ENCODE peak calls at places on chromosome 1, in eight cellular contexts. One of them, this sample, is unnamed.

GRCh38 chr1:170619167-170620030 is 44.5 kb upstream of the PRRX1 start:
- DNase-seq in CD8-positive, alpha-beta T cell: no peak
- DNase-seq in PC-9: no peak
- DNase-seq in IMR-90: peak; percentile 37
- DNase-seq in left lung: no peak
- DNase-seq in astrocyte: peak; percentile 25
- DNase-seq in fibroblast of lung: peak; percentile 45
- DNase-seq in neuronal stem cell: no peak
- DNase-seq in this sample: no peak

GRCh38 chr1:221279146-221279545 is 399.9 kb downstream of the HLX start:
- DNase-seq in CD8-positive, alpha-beta T cell: no peak
- DNase-seq in PC-9: no peak
- DNase-seq in IMR-90: peak; percentile 47
- DNase-seq in left lung: no peak
- DNase-seq in astrocyte: no peak
- DNase-seq in fibroblast of lung: no peak
- DNase-seq in neuronal stem cell: no peak
- DNase-seq in this sample: no peak

GRCh38 chr1:43522776-43523480 is 7.8 kb upstream of the PTPRF start:
- DNase-seq in CD8-positive, alpha-beta T cell: no peak
- DNase-seq in PC-9: peak; percentile 97
- DNase-seq in IMR-90: peak; percentile 93
- DNase-seq in left lung: peak; percentile 42
- DNase-seq in astrocyte: peak; percentile 78
- DNase-seq in fibroblast of lung: peak; percentile 83
- DNase-seq in neuronal stem cell: no peak
- DNase-seq in this sample: no peak

GRCh38 chr1:14755518-14756252 is 157.2 kb downstream of the KAZN start:
- DNase-seq in CD8-positive, alpha-beta T cell: no peak
- DNase-seq in PC-9: no peak
- DNase-seq in IMR-90: no peak
- DNase-seq in left lung: no peak
- DNase-seq in astrocyte: no peak
- DNase-seq in fibroblast of lung: no peak
- DNase-seq in neuronal stem cell: no peak
- DNase-seq in this sample: no peak

GRCh38 chr1:207243756-207244408 is 77.6 kb upstream of the CD55 start:
- DNase-seq in CD8-positive, alpha-beta T cell: no peak
- DNase-seq in PC-9: no peak
- DNase-seq in IMR-90: peak; percentile 59
- DNase-seq in left lung: no peak
- DNase-seq in astrocyte: no peak
- DNase-seq in fibroblast of lung: no peak
- DNase-seq in neuronal stem cell: no peak
- DNase-seq in this sample: no peak

GRCh38 chr1:25765152-25765909 is 34.7 kb upstream of the SELENON start:
- DNase-seq in CD8-positive, alpha-beta T cell: no peak
- DNase-seq in PC-9: no peak
- DNase-seq in IMR-90: no peak
- DNase-seq in left lung: no peak
- DNase-seq in astrocyte: no peak
- DNase-seq in fibroblast of lung: no peak
- DNase-seq in neuronal stem cell: no peak
- DNase-seq in this sample: no peak

GRCh38 chr1:183873642-183874041 is 68.7 kb downstream of the RGL1 start:
- DNase-seq in CD8-positive, alpha-beta T cell: no peak
- DNase-seq in PC-9: no peak
- DNase-seq in IMR-90: no peak
- DNase-seq in left lung: no peak
- DNase-seq in astrocyte: no peak
- DNase-seq in fibroblast of lung: no peak
- DNase-seq in neuronal stem cell: no peak
- DNase-seq in this sample: peak; percentile 9

GRCh38 chr1:181179279-181179979 is 90.9 kb downstream of the IER5 start:
- DNase-seq in CD8-positive, alpha-beta T cell: no peak
- DNase-seq in PC-9: no peak
- DNase-seq in IMR-90: no peak
- DNase-seq in left lung: no peak
- DNase-seq in astrocyte: no peak
- DNase-seq in fibroblast of lung: no peak
- DNase-seq in neuronal stem cell: no peak
- DNase-seq in this sample: no peak

GRCh38 chr1:248695451-248696132 is 7.0 kb downstream of the OR14I1 start:
- DNase-seq in CD8-positive, alpha-beta T cell: no peak
- DNase-seq in PC-9: no peak
- DNase-seq in IMR-90: peak; percentile 5
- DNase-seq in left lung: no peak
- DNase-seq in astrocyte: no peak
- DNase-seq in fibroblast of lung: no peak
- DNase-seq in neuronal stem cell: no peak
- DNase-seq in this sample: no peak

GRCh38 chr1:86082183-86082582 is 74.4 kb downstream of the COL24A1 start:
- DNase-seq in CD8-positive, alpha-beta T cell: no peak
- DNase-seq in PC-9: no peak
- DNase-seq in IMR-90: no peak
- DNase-seq in left lung: no peak
- DNase-seq in astrocyte: no peak
- DNase-seq in fibroblast of lung: no peak
- DNase-seq in neuronal stem cell: no peak
- DNase-seq in this sample: no peak

GRCh38 chr1:247212012-247212411 is 40.2 kb upstream of the ZNF124 start:
- DNase-seq in CD8-positive, alpha-beta T cell: no peak
- DNase-seq in PC-9: no peak
- DNase-seq in IMR-90: no peak
- DNase-seq in left lung: no peak
- DNase-seq in astrocyte: no peak
- DNase-seq in fibroblast of lung: no peak
- DNase-seq in neuronal stem cell: no peak
- DNase-seq in this sample: no peak

GRCh38 chr1:227892930-227893695 is 54.6 kb downstream of the WNT9A start:
- DNase-seq in CD8-positive, alpha-beta T cell: no peak
- DNase-seq in PC-9: no peak
- DNase-seq in IMR-90: no peak
- DNase-seq in left lung: peak; percentile 73
- DNase-seq in astrocyte: no peak
- DNase-seq in fibroblast of lung: no peak
- DNase-seq in neuronal stem cell: no peak
- DNase-seq in this sample: no peak

GRCh38 chr1:222073307-222073995 is 331.6 kb upstream of the DUSP10 start:
- DNase-seq in CD8-positive, alpha-beta T cell: no peak
- DNase-seq in PC-9: no peak
- DNase-seq in IMR-90: peak; percentile 84
- DNase-seq in left lung: no peak
- DNase-seq in astrocyte: peak; percentile 92
- DNase-seq in fibroblast of lung: peak; percentile 94
- DNase-seq in neuronal stem cell: no peak
- DNase-seq in this sample: no peak

GRCh38 chr1:12599657-12600056 is 18.4 kb downstream of the DHRS3 start:
- DNase-seq in CD8-positive, alpha-beta T cell: no peak
- DNase-seq in PC-9: no peak
- DNase-seq in IMR-90: no peak
- DNase-seq in left lung: no peak
- DNase-seq in astrocyte: no peak
- DNase-seq in fibroblast of lung: no peak
- DNase-seq in neuronal stem cell: no peak
- DNase-seq in this sample: no peak
- H3K4me1 ChIP-seq in CD8-positive, alpha-beta T cell: peaks cover 43% of the 10 kb centered on the region
- H3K4me1 ChIP-seq in PC-9: peaks cover 82% of the 10 kb centered on the region
- H3K4me1 ChIP-seq in IMR-90: peaks cover 42% of the 10 kb centered on the region
- H3K4me1 ChIP-seq in left lung: peaks cover 43% of the 10 kb centered on the region
- H3K4me1 ChIP-seq in astrocyte: peaks cover 69% of the 10 kb centered on the region
- H3K4me1 ChIP-seq in fibroblast of lung: peaks cover 34% of the 10 kb centered on the region
- H3K4me1 ChIP-seq in neuronal stem cell: peaks cover 18% of the 10 kb centered on the region
- H3K4me1 ChIP-seq in this sample: peaks cover 63% of the 10 kb centered on the region

GRCh38 chr1:114585221-114585620 is 3.8 kb upstream of the BCAS2 start:
- DNase-seq in CD8-positive, alpha-beta T cell: no peak
- DNase-seq in PC-9: no peak
- DNase-seq in IMR-90: peak; percentile 20
- DNase-seq in left lung: no peak
- DNase-seq in astrocyte: peak; percentile 2
- DNase-seq in fibroblast of lung: peak; percentile 13
- DNase-seq in neuronal stem cell: no peak
- DNase-seq in this sample: no peak
- H3K4me1 ChIP-seq in CD8-positive, alpha-beta T cell: peaks cover 12% of the 10 kb centered on the region
- H3K4me1 ChIP-seq in PC-9: peaks cover 11% of the 10 kb centered on the region
- H3K4me1 ChIP-seq in IMR-90: no peaks in the 10 kb centered on the region
- H3K4me1 ChIP-seq in left lung: peaks cover under 1% of the 10 kb centered on the region
- H3K4me1 ChIP-seq in astrocyte: peaks cover 3% of the 10 kb centered on the region
- H3K4me1 ChIP-seq in fibroblast of lung: no peaks in the 10 kb centered on the region
- H3K4me1 ChIP-seq in neuronal stem cell: peaks cover 4% of the 10 kb centered on the region
- H3K4me1 ChIP-seq in this sample: peaks cover 15% of the 10 kb centered on the region

GRCh38 chr1:8690253-8690525 is 127.3 kb downstream of the RERE start:
- DNase-seq in CD8-positive, alpha-beta T cell: no peak
- DNase-seq in PC-9: no peak
- DNase-seq in IMR-90: no peak
- DNase-seq in left lung: no peak
- DNase-seq in astrocyte: no peak
- DNase-seq in fibroblast of lung: no peak
- DNase-seq in neuronal stem cell: no peak
- DNase-seq in this sample: no peak
- H3K4me1 ChIP-seq in CD8-positive, alpha-beta T cell: no peaks in the 10 kb centered on the region
- H3K4me1 ChIP-seq in PC-9: no peaks in the 10 kb centered on the region
- H3K4me1 ChIP-seq in IMR-90: peaks cover 9% of the 10 kb centered on the region
- H3K4me1 ChIP-seq in left lung: peaks cover 8% of the 10 kb centered on the region
- H3K4me1 ChIP-seq in astrocyte: peaks cover 3% of the 10 kb centered on the region
- H3K4me1 ChIP-seq in fibroblast of lung: peaks cover 5% of the 10 kb centered on the region
- H3K4me1 ChIP-seq in neuronal stem cell: no peaks in the 10 kb centered on the region
- H3K4me1 ChIP-seq in this sample: no peaks in the 10 kb centered on the region

DNA sequence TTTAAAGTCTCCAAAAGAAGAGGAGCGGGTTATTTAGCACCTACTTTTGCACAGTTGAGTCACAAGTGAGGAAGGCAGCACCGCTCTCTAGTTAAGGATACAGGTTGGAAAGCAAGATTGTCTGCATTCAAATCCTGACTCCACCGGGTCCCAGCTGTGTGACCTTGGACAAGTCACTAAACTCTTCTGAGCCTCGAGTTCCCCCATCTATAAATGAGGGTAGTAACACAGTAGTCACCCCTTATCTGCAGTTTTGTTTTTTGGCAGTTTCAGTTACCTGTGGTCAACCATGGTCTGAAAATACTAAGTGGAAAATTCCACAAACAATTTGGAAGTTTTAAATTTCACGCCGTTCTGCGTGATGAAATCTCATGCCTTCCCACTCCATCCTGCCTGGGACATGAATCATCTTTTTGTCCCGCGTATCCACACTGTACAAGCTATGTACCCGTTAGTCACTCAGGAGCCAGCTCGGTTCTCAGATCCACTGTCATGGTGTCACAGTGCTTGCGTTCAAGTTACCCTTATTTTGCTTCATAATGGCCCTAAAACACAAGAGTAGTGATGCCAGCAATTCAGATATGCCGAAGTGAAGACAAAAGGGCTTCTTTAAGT is 49.4 kb downstream of the CAPZB start:
- DNase-seq in CD8-positive, alpha-beta T cell: no peak
- DNase-seq in PC-9: no peak
- DNase-seq in IMR-90: peak; percentile 71
- DNase-seq in left lung: no peak
- DNase-seq in astrocyte: peak; percentile 84
- DNase-seq in fibroblast of lung: peak; percentile 87
- DNase-seq in neuronal stem cell: no peak
- DNase-seq in this sample: no peak
- H3K4me1 ChIP-seq in CD8-positive, alpha-beta T cell: peaks cover 85% of the 10 kb centered on the region
- H3K4me1 ChIP-seq in PC-9: peaks cover 13% of the 10 kb centered on the region
- H3K4me1 ChIP-seq in IMR-90: peaks cover 49% of the 10 kb centered on the region
- H3K4me1 ChIP-seq in left lung: peaks cover 67% of the 10 kb centered on the region
- H3K4me1 ChIP-seq in astrocyte: peaks cover 60% of the 10 kb centered on the region
- H3K4me1 ChIP-seq in fibroblast of lung: peaks cover 62% of the 10 kb centered on the region
- H3K4me1 ChIP-seq in neuronal stem cell: no peaks in the 10 kb centered on the region
- H3K4me1 ChIP-seq in this sample: peaks cover 88% of the 10 kb centered on the region